ENCODE peak calls at places on chromosome 19, in five cellular contexts. One of them, this sample, is unnamed.

GRCh38 chr19:11540642-11541041 is 2.0 kb downstream of the CNN1 start:
- DNase-seq in H54: peak
- DNase-seq in HuH-7: no peak
- DNase-seq in naive thymus-derived CD8-positive, alpha-beta T cell: no peak
- DNase-seq in substantia nigra: no peak
- DNase-seq in this sample: no peak

GRCh38 chr19:18007605-18007938 is 398 bp upstream of the ARRDC2 start:
- DNase-seq in H54: no peak
- DNase-seq in HuH-7: no peak
- DNase-seq in naive thymus-derived CD8-positive, alpha-beta T cell: no peak
- DNase-seq in substantia nigra: no peak
- DNase-seq in this sample: no peak

GRCh38 chr19:47001584-47001983 is 18.1 kb upstream of the NPAS1 start:
- DNase-seq in H54: no peak
- DNase-seq in HuH-7: no peak
- DNase-seq in naive thymus-derived CD8-positive, alpha-beta T cell: no peak
- DNase-seq in substantia nigra: no peak
- DNase-seq in this sample: no peak

GRCh38 chr19:6060600-6061391 is 49.5 kb downstream of the RFX2 start:
- DNase-seq in H54: peak
- DNase-seq in HuH-7: no peak
- DNase-seq in naive thymus-derived CD8-positive, alpha-beta T cell: no peak
- DNase-seq in substantia nigra: no peak
- DNase-seq in this sample: peak

GRCh38 chr19:48413879-48414623 is 20.6 kb downstream of the GRIN2D start:
- DNase-seq in H54: no peak
- DNase-seq in HuH-7: no peak
- DNase-seq in naive thymus-derived CD8-positive, alpha-beta T cell: no peak
- DNase-seq in substantia nigra: no peak
- DNase-seq in this sample: no peak

GRCh38 chr19:12828494-12828893 is 5.9 kb downstream of the RTBDN start:
- DNase-seq in H54: no peak
- DNase-seq in HuH-7: peak
- DNase-seq in naive thymus-derived CD8-positive, alpha-beta T cell: no peak
- DNase-seq in substantia nigra: no peak
- DNase-seq in this sample: no peak

GRCh38 chr19:29837448-29837961 is 25.7 kb downstream of the CCNE1 start:
- DNase-seq in H54: no peak
- DNase-seq in HuH-7: no peak
- DNase-seq in naive thymus-derived CD8-positive, alpha-beta T cell: no peak
- DNase-seq in substantia nigra: no peak
- DNase-seq in this sample: no peak

GRCh38 chr19:51339313-51339686 is 2.6 kb downstream of the VSIG10L start:
- DNase-seq in H54: no peak
- DNase-seq in HuH-7: no peak
- DNase-seq in naive thymus-derived CD8-positive, alpha-beta T cell: no peak
- DNase-seq in substantia nigra: no peak
- DNase-seq in this sample: no peak

GRCh38 chr19:4352701-4353121 is 9.3 kb downstream of the MPND start:
- DNase-seq in H54: no peak
- DNase-seq in HuH-7: peak
- DNase-seq in naive thymus-derived CD8-positive, alpha-beta T cell: peak
- DNase-seq in substantia nigra: no peak
- DNase-seq in this sample: no peak